ENCODE peak calls at places on chromosomes 4 and X, in ten cellular contexts. One of them, this sample, is unnamed.

GRCh38 chr4:105145059-105145912 is 1.4 kb upstream of the TET2 start:
- DNase-seq in IMR-90: no peak
- DNase-seq in heart left ventricle: no peak
- DNase-seq in GM12878: no peak
- DNase-seq in lower leg skin: no peak
- DNase-seq in endothelial cell of umbilical vein: peak
- DNase-seq in uterus: no peak
- DNase-seq in right lobe of liver: no peak
- DNase-seq in esophagus squamous epithelium: no peak
- DNase-seq in transverse colon: no peak
- DNase-seq in this sample: no peak

GRCh38 chr4:79588679-79589078 is 180.7 kb upstream of the GK2 start:
- DNase-seq in IMR-90: peak
- DNase-seq in heart left ventricle: no peak
- DNase-seq in GM12878: no peak
- DNase-seq in lower leg skin: no peak
- DNase-seq in endothelial cell of umbilical vein: no peak
- DNase-seq in uterus: no peak
- DNase-seq in right lobe of liver: no peak
- DNase-seq in esophagus squamous epithelium: no peak
- DNase-seq in transverse colon: no peak
- DNase-seq in this sample: no peak

GRCh38 chr4:83599183-83599582 is 63.3 kb downstream of the GPAT3 start:
- DNase-seq in IMR-90: peak
- DNase-seq in heart left ventricle: no peak
- DNase-seq in GM12878: no peak
- DNase-seq in lower leg skin: no peak
- DNase-seq in endothelial cell of umbilical vein: peak
- DNase-seq in uterus: no peak
- DNase-seq in right lobe of liver: no peak
- DNase-seq in esophagus squamous epithelium: no peak
- DNase-seq in transverse colon: no peak
- DNase-seq in this sample: no peak

GRCh38 chr4:166827167-166827566 is 407.1 kb downstream of the SPOCK3 start:
- DNase-seq in IMR-90: no peak
- DNase-seq in heart left ventricle: no peak
- DNase-seq in GM12878: no peak
- DNase-seq in lower leg skin: no peak
- DNase-seq in endothelial cell of umbilical vein: no peak
- DNase-seq in uterus: no peak
- DNase-seq in right lobe of liver: no peak
- DNase-seq in esophagus squamous epithelium: no peak
- DNase-seq in transverse colon: peak
- DNase-seq in this sample: no peak

GRCh38 chr4:139603576-139604387 is 47.8 kb upstream of the SETD7 start:
- DNase-seq in IMR-90: peak
- DNase-seq in heart left ventricle: peak
- DNase-seq in GM12878: peak
- DNase-seq in lower leg skin: no peak
- DNase-seq in endothelial cell of umbilical vein: peak
- DNase-seq in uterus: peak
- DNase-seq in right lobe of liver: no peak
- DNase-seq in esophagus squamous epithelium: no peak
- DNase-seq in transverse colon: peak
- DNase-seq in this sample: no peak

GRCh38 chr4:142402925-142403324 is 443.2 kb downstream of the INPP4B start:
- DNase-seq in IMR-90: peak
- DNase-seq in heart left ventricle: no peak
- DNase-seq in GM12878: no peak
- DNase-seq in lower leg skin: no peak
- DNase-seq in endothelial cell of umbilical vein: peak
- DNase-seq in uterus: no peak
- DNase-seq in right lobe of liver: no peak
- DNase-seq in esophagus squamous epithelium: no peak
- DNase-seq in transverse colon: no peak
- DNase-seq in this sample: no peak

GRCh38 chrX:114959729-114960128 is 57.7 kb downstream of the IL13RA2 start:
- DNase-seq in IMR-90: peak
- DNase-seq in heart left ventricle: no peak
- DNase-seq in GM12878: no peak
- DNase-seq in lower leg skin: no peak
- DNase-seq in endothelial cell of umbilical vein: no peak
- DNase-seq in uterus: no peak
- DNase-seq in right lobe of liver: no peak
- DNase-seq in esophagus squamous epithelium: no peak
- DNase-seq in transverse colon: no peak
- DNase-seq in this sample: no peak

GRCh38 chrX:9337056-9337455 is 127.8 kb upstream of the TBL1X start:
- DNase-seq in IMR-90: peak
- DNase-seq in heart left ventricle: no peak
- DNase-seq in GM12878: no peak
- DNase-seq in lower leg skin: peak
- DNase-seq in endothelial cell of umbilical vein: peak
- DNase-seq in uterus: peak
- DNase-seq in right lobe of liver: no peak
- DNase-seq in esophagus squamous epithelium: no peak
- DNase-seq in transverse colon: no peak
- DNase-seq in this sample: no peak

GRCh38 chr4:137934921-137935320 is 307.2 kb downstream of the SLC7A11 start:
- DNase-seq in IMR-90: no peak
- DNase-seq in heart left ventricle: no peak
- DNase-seq in GM12878: no peak
- DNase-seq in lower leg skin: no peak
- DNase-seq in endothelial cell of umbilical vein: no peak
- DNase-seq in uterus: no peak
- DNase-seq in right lobe of liver: no peak
- DNase-seq in esophagus squamous epithelium: no peak
- DNase-seq in transverse colon: no peak
- DNase-seq in this sample: no peak

GRCh38 chrX:128464091-128464490 is 411.9 kb upstream of the ACTRT1 start:
- DNase-seq in IMR-90: no peak
- DNase-seq in heart left ventricle: no peak
- DNase-seq in GM12878: no peak
- DNase-seq in lower leg skin: no peak
- DNase-seq in endothelial cell of umbilical vein: no peak
- DNase-seq in uterus: no peak
- DNase-seq in right lobe of liver: no peak
- DNase-seq in esophagus squamous epithelium: no peak
- DNase-seq in transverse colon: no peak
- DNase-seq in this sample: no peak

GRCh38 chr4:26484032-26484515 is 6.2 kb downstream of the CCKAR start:
- DNase-seq in IMR-90: peak
- DNase-seq in heart left ventricle: no peak
- DNase-seq in GM12878: no peak
- DNase-seq in lower leg skin: no peak
- DNase-seq in endothelial cell of umbilical vein: no peak
- DNase-seq in uterus: peak
- DNase-seq in right lobe of liver: no peak
- DNase-seq in esophagus squamous epithelium: no peak
- DNase-seq in transverse colon: no peak
- DNase-seq in this sample: no peak

GRCh38 chr4:18075823-18076433 is 54.4 kb upstream of the LCORL start:
- DNase-seq in IMR-90: peak
- DNase-seq in heart left ventricle: peak
- DNase-seq in GM12878: no peak
- DNase-seq in lower leg skin: no peak
- DNase-seq in endothelial cell of umbilical vein: peak
- DNase-seq in uterus: peak
- DNase-seq in right lobe of liver: no peak
- DNase-seq in esophagus squamous epithelium: no peak
- DNase-seq in transverse colon: peak
- DNase-seq in this sample: no peak

GRCh38 chr4:158768577-158769174 is at the start of gene FNIP2:
- DNase-seq in IMR-90: peak
- DNase-seq in heart left ventricle: peak
- DNase-seq in GM12878: no peak
- DNase-seq in lower leg skin: peak
- DNase-seq in endothelial cell of umbilical vein: peak
- DNase-seq in uterus: peak
- DNase-seq in right lobe of liver: peak
- DNase-seq in esophagus squamous epithelium: peak
- DNase-seq in transverse colon: peak
- DNase-seq in this sample: peak
- TF ChIP-seq POLR2A in IMR-90: peak
- TF ChIP-seq POLR2A in heart left ventricle: no peak
- TF ChIP-seq POLR2A in GM12878: peak
- TF ChIP-seq POLR2A in lower leg skin: no peak
- TF ChIP-seq POLR2A in endothelial cell of umbilical vein: peak
- TF ChIP-seq POLR2A in uterus: peak
- TF ChIP-seq POLR2A in right lobe of liver: peak
- TF ChIP-seq POLR2A in esophagus squamous epithelium: no peak
- TF ChIP-seq POLR2A in transverse colon: peak
- TF ChIP-seq POLR2A in this sample: no peak

GRCh38 chr4:57465321-57466056 is 355.3 kb upstream of the IGFBP7 start:
- DNase-seq in IMR-90: no peak
- DNase-seq in heart left ventricle: no peak
- DNase-seq in GM12878: no peak
- DNase-seq in lower leg skin: no peak
- DNase-seq in endothelial cell of umbilical vein: no peak
- DNase-seq in uterus: no peak
- DNase-seq in right lobe of liver: no peak
- DNase-seq in esophagus squamous epithelium: no peak
- DNase-seq in transverse colon: no peak
- DNase-seq in this sample: no peak

GRCh38 chr4:57460967-57461366 is 350.8 kb upstream of the IGFBP7 start:
- DNase-seq in IMR-90: no peak
- DNase-seq in heart left ventricle: no peak
- DNase-seq in GM12878: no peak
- DNase-seq in lower leg skin: no peak
- DNase-seq in endothelial cell of umbilical vein: no peak
- DNase-seq in uterus: no peak
- DNase-seq in right lobe of liver: no peak
- DNase-seq in esophagus squamous epithelium: no peak
- DNase-seq in transverse colon: no peak
- DNase-seq in this sample: no peak

GRCh38 chr4:57462843-57463242 is 352.7 kb upstream of the IGFBP7 start:
- DNase-seq in IMR-90: no peak
- DNase-seq in heart left ventricle: no peak
- DNase-seq in GM12878: no peak
- DNase-seq in lower leg skin: no peak
- DNase-seq in endothelial cell of umbilical vein: no peak
- DNase-seq in uterus: no peak
- DNase-seq in right lobe of liver: no peak
- DNase-seq in esophagus squamous epithelium: no peak
- DNase-seq in transverse colon: peak
- DNase-seq in this sample: no peak
- H3K4me3 ChIP-seq in IMR-90: no peak
- H3K4me3 ChIP-seq in heart left ventricle: no peak
- H3K4me3 ChIP-seq in GM12878: no peak
- H3K4me3 ChIP-seq in lower leg skin: no peak
- H3K4me3 ChIP-seq in endothelial cell of umbilical vein: no peak
- H3K4me3 ChIP-seq in uterus: no peak
- H3K4me3 ChIP-seq in right lobe of liver: no peak
- H3K4me3 ChIP-seq in esophagus squamous epithelium: no peak
- H3K4me3 ChIP-seq in transverse colon: no peak
- H3K4me3 ChIP-seq in this sample: no peak

GRCh38 chr4:169115897-169116254 is 105.8 kb upstream of the CBR4 start:
- DNase-seq in IMR-90: peak
- DNase-seq in heart left ventricle: no peak
- DNase-seq in GM12878: no peak
- DNase-seq in lower leg skin: no peak
- DNase-seq in endothelial cell of umbilical vein: peak
- DNase-seq in uterus: no peak
- DNase-seq in right lobe of liver: no peak
- DNase-seq in esophagus squamous epithelium: no peak
- DNase-seq in transverse colon: peak
- DNase-seq in this sample: no peak
- TF ChIP-seq CTCF in IMR-90: peak
- TF ChIP-seq CTCF in heart left ventricle: no peak
- TF ChIP-seq CTCF in GM12878: no peak
- TF ChIP-seq CTCF in lower leg skin: no peak
- TF ChIP-seq CTCF in endothelial cell of umbilical vein: peak
- TF ChIP-seq CTCF in uterus: no peak
- TF ChIP-seq CTCF in right lobe of liver: no peak
- TF ChIP-seq CTCF in esophagus squamous epithelium: no peak
- TF ChIP-seq CTCF in transverse colon: no peak
- TF ChIP-seq CTCF in this sample: no peak

GRCh38 chr4:55948726-55949479 is at the start of gene CEP135:
- DNase-seq in IMR-90: peak
- DNase-seq in heart left ventricle: peak
- DNase-seq in GM12878: peak
- DNase-seq in lower leg skin: peak
- DNase-seq in endothelial cell of umbilical vein: peak
- DNase-seq in uterus: peak
- DNase-seq in right lobe of liver: peak
- DNase-seq in esophagus squamous epithelium: peak
- DNase-seq in transverse colon: peak
- DNase-seq in this sample: peak
- TF ChIP-seq POLR2A in IMR-90: peak
- TF ChIP-seq POLR2A in heart left ventricle: no peak
- TF ChIP-seq POLR2A in GM12878: peak
- TF ChIP-seq POLR2A in lower leg skin: no peak
- TF ChIP-seq POLR2A in endothelial cell of umbilical vein: peak
- TF ChIP-seq POLR2A in uterus: peak
- TF ChIP-seq POLR2A in right lobe of liver: peak
- TF ChIP-seq POLR2A in esophagus squamous epithelium: no peak
- TF ChIP-seq POLR2A in transverse colon: peak
- TF ChIP-seq POLR2A in this sample: no peak

DNA sequence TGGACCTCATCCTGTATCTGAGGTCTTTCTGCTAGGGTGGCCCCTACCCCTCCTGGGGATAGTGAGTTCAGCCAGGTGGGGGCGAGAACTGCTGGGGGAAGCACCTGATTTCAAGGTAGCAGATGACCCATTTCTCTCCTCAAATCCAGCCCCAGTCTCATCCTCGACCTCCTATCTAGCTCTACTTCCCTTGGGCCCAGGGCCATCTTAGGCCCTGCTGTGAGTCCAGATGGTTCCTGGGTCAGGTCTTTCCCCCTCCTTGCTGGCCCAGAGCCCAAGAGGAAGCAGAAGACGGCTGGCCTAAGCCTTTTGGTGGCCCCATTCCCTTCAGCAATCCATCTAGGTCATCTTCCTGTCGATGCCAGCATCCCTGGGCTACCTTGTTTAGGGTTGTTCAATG is 3.3 kb downstream of the CDK16 start:
- DNase-seq in IMR-90: no peak
- DNase-seq in heart left ventricle: no peak
- DNase-seq in GM12878: no peak
- DNase-seq in lower leg skin: peak
- DNase-seq in endothelial cell of umbilical vein: no peak
- DNase-seq in uterus: no peak
- DNase-seq in right lobe of liver: peak
- DNase-seq in esophagus squamous epithelium: no peak
- DNase-seq in transverse colon: no peak
- DNase-seq in this sample: no peak
- H3K4me3 ChIP-seq in IMR-90: no peak
- H3K4me3 ChIP-seq in heart left ventricle: no peak
- H3K4me3 ChIP-seq in GM12878: no peak
- H3K4me3 ChIP-seq in lower leg skin: no peak
- H3K4me3 ChIP-seq in endothelial cell of umbilical vein: no peak
- H3K4me3 ChIP-seq in uterus: no peak
- H3K4me3 ChIP-seq in right lobe of liver: no peak
- H3K4me3 ChIP-seq in esophagus squamous epithelium: no peak
- H3K4me3 ChIP-seq in transverse colon: no peak
- H3K4me3 ChIP-seq in this sample: no peak

GRCh38 chr4:3324093-3324815 is 31.4 kb downstream of the RGS12 start:
- DNase-seq in IMR-90: no peak
- DNase-seq in heart left ventricle: peak
- DNase-seq in GM12878: no peak
- DNase-seq in lower leg skin: peak
- DNase-seq in endothelial cell of umbilical vein: no peak
- DNase-seq in uterus: no peak
- DNase-seq in right lobe of liver: no peak
- DNase-seq in esophagus squamous epithelium: no peak
- DNase-seq in transverse colon: no peak
- DNase-seq in this sample: peak
- TF ChIP-seq CTCF in IMR-90: no peak
- TF ChIP-seq CTCF in heart left ventricle: no peak
- TF ChIP-seq CTCF in GM12878: peak
- TF ChIP-seq CTCF in lower leg skin: no peak
- TF ChIP-seq CTCF in endothelial cell of umbilical vein: no peak
- TF ChIP-seq CTCF in uterus: no peak
- TF ChIP-seq CTCF in right lobe of liver: no peak
- TF ChIP-seq CTCF in esophagus squamous epithelium: no peak
- TF ChIP-seq CTCF in transverse colon: no peak
- TF ChIP-seq CTCF in this sample: no peak